ENCODE peak calls at places on chromosomes 12 and 14, in eight cellular contexts. K is amniotic stem cell; P is stimulated activated CD4-positive, alpha-beta T cell treated with anti-CD3 and anti-CD28 coated beads, TNF-alpha, amount 100 ng/mL, for 4 hours; H is activated T-cell treated with anti-CD3 and anti-CD28 coated beads, Interleukin-2, amount 50 U/mL, for 4 hours; C is stimulated activated effector memory CD8-positive, alpha-beta T cell treated with anti-CD3 and anti-CD28 coated beads, Interleukin-12 subunit alpha, Interleukin-12 subunit beta, amount 100 ng/mL, for 72 hours; W is GM10248; Z is hippocampal formation; Y is nucleus accumbens. U is an unnamed sample.

GRCh38 chr12:64583395-64584172 is 26.7 kb upstream of the RASSF3 start:
- DNase-seq in Z (no peak), Y (no peak), K (no peak), C (no peak), P (no peak), H (no peak), W (no peak), U (no peak)

GRCh38 chr12:76113800-76114757 is 29.6 kb upstream of the NAP1L1 start:
- DNase-seq in W (no peak), H (no peak), Y (no peak), Z (no peak), C (no peak), P (no peak), K (no peak), U (peak)

GRCh38 chr12:132403636-132404434 is 74.4 kb upstream of the GALNT9 start:
- DNase-seq in C (no peak), W (no peak), K (no peak), Z (no peak), Y (no peak), H (no peak), P (no peak), U (no peak)

GRCh38 chr14:33408291-33408690 is 469.6 kb downstream of the NPAS3 start:
- DNase-seq in C (no peak), Y (no peak), H (no peak), W (no peak), K (no peak), P (no peak), Z (no peak), U (no peak)

GRCh38 chr12:110796952-110797351 is 49.8 kb upstream of the CCDC63 start:
- DNase-seq in W (no peak), C (no peak), Z (no peak), H (no peak), Y (no peak), P (no peak), K (no peak), U (no peak)

GRCh38 chr14:101878222-101879211 is 85.9 kb upstream of the DYNC1H1 start:
- DNase-seq in K (no peak), C (no peak), W (no peak), Y (no peak), P (no peak), Z (no peak), H (no peak), U (no peak)

GRCh38 chr12:5430639-5431603 is 987 bp upstream of the NTF3 start:
- DNase-seq in C (no peak), Y (no peak), Z (no peak), P (no peak), H (no peak), K (no peak), W (no peak), U (peak)

GRCh38 chr12:117169548-117169947 is 20.7 kb downstream of the FBXO21 start:
- DNase-seq in C (no peak), W (no peak), Y (no peak), H (no peak), K (no peak), Z (no peak), P (no peak), U (no peak)

GRCh38 chr14:54665938-54666337 is 99.0 kb downstream of the SAMD4A start:
- DNase-seq in Y (no peak), K (no peak), W (peak), H (no peak), P (no peak), C (no peak), Z (no peak), U (no peak)

GRCh38 chr12:99277566-99277965 is 370.0 kb upstream of the GARIN6 start:
- DNase-seq in K (no peak), Y (no peak), W (no peak), Z (no peak), P (no peak), H (no peak), C (no peak), U (no peak)

GRCh38 chr14:63986789-63987533 is 134.2 kb downstream of the SYNE2 start:
- DNase-seq in H (no peak), W (no peak), Y (no peak), K (no peak), P (no peak), C (no peak), Z (no peak), U (no peak)

U was measured in esophagus muscularis mucosa.